ENCODE peak calls at places on chromosomes 16 and 17, in five cellular contexts. A is GM23248, E is mammary epithelial cell, M is heart left ventricle, F is H9. C is an unnamed sample.

GRCh38 chr17:57902800-57903759 is 52.1 kb downstream of the CUEDC1 start:
- DNase-seq in A (peak; percentile 93), E (peak; percentile 97), M (peak; percentile 84), F (no peak), C (no peak)

GRCh38 chr16:79283578-79283977 is 317.0 kb downstream of the MAF start:
- DNase-seq in A (no peak), E (no peak), M (no peak), F (no peak), C (no peak)

GRCh38 chr17:35183332-35183731 is 10.9 kb downstream of the SLC35G3 start:
- DNase-seq in A (no peak), E (peak; percentile 23), M (no peak), F (no peak), C (no peak)

GRCh38 chr17:65558683-65559311 is 2.7 kb downstream of the AXIN2 start:
- DNase-seq in A (no peak), E (no peak), M (no peak), F (no peak), C (peak; percentile 77)

GRCh38 chr16:57918444-57918843 is 52.5 kb downstream of the CNGB1 start:
- DNase-seq in A (no peak), E (no peak), M (no peak), F (no peak), C (no peak)

GRCh38 chr17:72381597-72382397 is 261.0 kb downstream of the SOX9 start:
- DNase-seq in A (no peak), E (no peak), M (no peak), F (peak; percentile 90), C (peak; percentile 76)

GRCh38 chr16:12390644-12391043 is 413.0 kb downstream of the CPPED1 start:
- DNase-seq in A (peak; percentile 73), E (peak; percentile 14), M (no peak), F (no peak), C (no peak)

GRCh38 chr17:31171711-31172110 is 76.9 kb downstream of the NF1 start:
- DNase-seq in A (peak; percentile 23), E (no peak), M (no peak), F (no peak), C (no peak)

GRCh38 chr16:47699090-47699489 is 238.0 kb downstream of the PHKB start:
- DNase-seq in A (no peak), E (no peak), M (no peak), F (no peak), C (no peak)

GRCh38 chr17:7234100-7235012 is at the start of gene DVL2:
- DNase-seq in A (peak; percentile 98), E (peak; percentile 86), M (peak; percentile 97), F (peak; percentile 98), C (peak; percentile 99)

GRCh38 chr17:39641883-39642282 is 4.9 kb downstream of the STARD3 start:
- DNase-seq in A (no peak), E (no peak), M (no peak), F (no peak), C (no peak)

GRCh38 chr17:76678330-76678729 is 32.4 kb downstream of the MXRA7 start:
- DNase-seq in A (no peak), E (no peak), M (no peak), F (no peak), C (no peak)

GRCh38 chr17:8857919-8858318 is 9.6 kb downstream of the PIK3R6 start:
- DNase-seq in A (peak; percentile 87), E (peak; percentile 87), M (peak; percentile 69), F (peak; percentile 75), C (no peak)

GRCh38 chr17:5042152-5043022 is 7.2 kb upstream of the SLC52A1 start:
- DNase-seq in A (no peak), E (no peak), M (no peak), F (no peak), C (no peak)

GRCh38 chr17:57350266-57350665 is 93.9 kb downstream of the MSI2 start:
- DNase-seq in A (no peak), E (no peak), M (peak; percentile 44), F (no peak), C (no peak)

GRCh38 chr17:78474631-78475146 is 96.2 kb downstream of the PGS1 start:
- DNase-seq in A (no peak), E (no peak), M (no peak), F (no peak), C (no peak)

GRCh38 chr17:50511058-50511457 is 2.8 kb downstream of the MYCBPAP start:
- DNase-seq in A (peak; percentile 42), E (no peak), M (no peak), F (no peak), C (no peak)

GRCh38 chr17:37774508-37774907 is 29.6 kb upstream of the HNF1B start:
- DNase-seq in A (no peak), E (no peak), M (no peak), F (no peak), C (no peak)

GRCh38 chr17:17971431-17972125 is 622 bp downstream of the TOM1L2 start:
- DNase-seq in A (peak; percentile 51), E (no peak), M (peak; percentile 69), F (no peak), C (peak; percentile 33)

GRCh38 chr16:87560428-87561199 is 41.7 kb upstream of the JPH3 start:
- DNase-seq in A (peak; percentile 59), E (no peak), M (peak; percentile 34), F (peak; percentile 95), C (peak; percentile 97)

GRCh38 chr17:29620779-29621500 is 1.8 kb downstream of the CORO6 start:
- DNase-seq in A (no peak), E (no peak), M (no peak), F (no peak), C (no peak)

GRCh38 chr17:74118504-74118903 is 85.0 kb upstream of the RPL38 start:
- DNase-seq in A (no peak), E (no peak), M (no peak), F (peak; percentile 98), C (peak; percentile 90)

GRCh38 chr17:50584116-50584515 is 23.6 kb downstream of the CACNA1G start:
- DNase-seq in A (no peak), E (no peak), M (no peak), F (no peak), C (no peak)

GRCh38 chr17:47603830-47604229 is 45.9 kb upstream of the KPNB1 start:
- DNase-seq in A (no peak), E (no peak), M (no peak), F (no peak), C (no peak)

GRCh38 chr17:57945999-57946797 is 9.0 kb downstream of the CUEDC1 start:
- DNase-seq in A (peak; percentile 74), E (peak; percentile 78), M (no peak), F (no peak), C (no peak)

GRCh38 chr16:46976550-46976949 is 3.1 kb upstream of the DNAJA2 start:
- DNase-seq in A (no peak), E (no peak), M (no peak), F (no peak), C (no peak)

GRCh38 chr17:13027246-13027645 is 9.4 kb upstream of the ELAC2 start:
- DNase-seq in A (peak; percentile 61), E (no peak), M (no peak), F (no peak), C (no peak)

DNA sequence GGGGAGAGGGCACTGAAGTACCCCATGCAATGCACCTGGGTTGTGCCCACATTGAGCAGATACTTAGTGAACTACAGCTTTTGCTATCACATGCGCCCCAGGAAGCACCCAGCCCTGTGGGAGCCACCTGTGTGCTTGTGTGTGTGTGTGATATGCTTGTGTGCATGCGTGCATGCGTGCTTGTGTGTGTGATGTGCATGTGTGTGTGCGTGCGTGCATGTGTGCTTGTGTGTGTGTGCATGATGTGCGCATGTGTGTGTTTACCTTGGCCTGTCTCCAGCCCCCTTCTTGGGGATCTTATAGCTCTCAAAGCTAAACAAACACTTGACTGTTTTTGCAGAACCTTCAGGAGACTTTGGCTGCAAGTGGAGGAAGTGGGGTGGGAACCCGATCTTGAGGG is 841 bp downstream of the C16orf89 start:
- DNase-seq in A (no peak), E (no peak), M (no peak), F (no peak), C (no peak)
- H3K27me3 ChIP-seq in A (peaks cover 8% of the 10 kb centered on the region), E (no peaks in the 10 kb centered on the region), M (no peaks in the 10 kb centered on the region), F (no peaks in the 10 kb centered on the region), C (no peaks in the 10 kb centered on the region)

GRCh38 chr16:11020792-11021440 is 76.6 kb downstream of the CLEC16A start:
- DNase-seq in A (peak; percentile 43), E (no peak), M (no peak), F (no peak), C (no peak)
- H3K27me3 ChIP-seq in A (no peaks in the 10 kb centered on the region), E (no peaks in the 10 kb centered on the region), M (no peaks in the 10 kb centered on the region), F (no peaks in the 10 kb centered on the region), C (no peaks in the 10 kb centered on the region)

GRCh38 chr16:769934-770333 is 9.4 kb downstream of the MSLN start:
- DNase-seq in A (no peak), E (no peak), M (no peak), F (no peak), C (no peak)
- H3K27me3 ChIP-seq in A (no peaks in the 10 kb centered on the region), E (no peaks in the 10 kb centered on the region), M (peaks cover 12% of the 10 kb centered on the region), F (no peaks in the 10 kb centered on the region), C (no peaks in the 10 kb centered on the region)

GRCh38 chr16:29898135-29898534 is 1.2 kb downstream of the SEZ6L2 start:
- DNase-seq in A (no peak), E (no peak), M (no peak), F (peak; percentile 44), C (peak; percentile 71)
- H3K27me3 ChIP-seq in A (no peaks in the 10 kb centered on the region), E (peaks cover 4% of the 10 kb centered on the region), M (peaks cover 30% of the 10 kb centered on the region), F (no peaks in the 10 kb centered on the region), C (no peaks in the 10 kb centered on the region)

GRCh38 chr16:2956566-2956956 is 7.5 kb upstream of the KREMEN2 start:
- DNase-seq in A (no peak), E (no peak), M (no peak), F (peak; percentile 31), C (no peak)
- H3K27me3 ChIP-seq in A (peaks cover 17% of the 10 kb centered on the region), E (no peaks in the 10 kb centered on the region), M (peaks cover 77% of the 10 kb centered on the region), F (no peaks in the 10 kb centered on the region), C (no peaks in the 10 kb centered on the region)

DNA sequence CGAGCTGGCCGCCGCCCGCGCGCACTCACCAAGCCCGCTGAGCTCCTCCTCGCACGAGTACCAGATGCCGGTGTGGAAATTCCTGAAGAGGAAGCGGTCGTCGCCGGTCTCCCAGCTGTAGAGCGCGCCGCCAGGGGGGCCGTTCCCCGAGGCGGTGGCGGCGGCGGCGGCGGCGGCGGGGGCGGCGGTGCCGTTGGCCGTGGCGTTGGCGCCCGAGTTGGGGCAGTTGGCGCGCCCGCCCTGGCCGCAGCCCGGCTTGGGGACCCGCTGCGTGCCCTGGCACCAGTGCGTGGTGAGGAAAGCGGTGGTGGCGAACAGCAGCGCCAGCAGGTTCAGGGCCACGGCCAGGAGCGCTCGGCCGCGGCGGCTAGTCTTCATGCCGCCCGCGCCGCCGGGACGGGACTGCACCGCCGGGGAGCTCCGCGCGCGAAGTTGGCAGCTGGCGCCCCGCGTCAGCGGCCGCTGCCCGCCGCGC is 430 bp downstream of the GSG1L start:
- DNase-seq in A (peak; percentile 55), E (no peak), M (no peak), F (no peak), C (peak; percentile 84)
- H3K27me3 ChIP-seq in A (peaks cover 66% of the 10 kb centered on the region), E (peaks cover 31% of the 10 kb centered on the region), M (peaks cover 51% of the 10 kb centered on the region), F (peaks cover 18% of the 10 kb centered on the region), C (peaks cover 47% of the 10 kb centered on the region)

DNA sequence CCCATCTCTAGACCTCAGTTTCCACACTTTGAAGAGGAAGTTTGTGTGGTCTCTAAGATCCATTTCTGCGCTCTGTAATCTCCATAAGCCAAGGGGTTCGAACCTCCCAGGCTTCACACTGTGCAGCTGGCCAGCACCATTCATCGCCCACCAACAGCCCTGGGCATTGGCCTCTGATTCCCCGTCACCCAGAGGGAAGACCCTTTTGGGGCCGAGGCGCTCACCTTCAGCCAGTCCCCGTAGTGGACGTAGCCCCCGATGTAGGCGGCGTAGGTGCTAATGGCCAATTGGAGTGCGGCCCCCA is 678 bp downstream of the TMEM101 start:
- DNase-seq in A (no peak), E (no peak), M (no peak), F (no peak), C (no peak)
- H3K27me3 ChIP-seq in A (no peaks in the 10 kb centered on the region), E (no peaks in the 10 kb centered on the region), M (no peaks in the 10 kb centered on the region), F (no peaks in the 10 kb centered on the region), C (no peaks in the 10 kb centered on the region)